ENCODE peak calls at places on chromosomes 12 and 14, in four cellular contexts. One of them, this sample, is unnamed.

GRCh38 chr14:71308671-71309070 is 401.4 kb downstream of the PCNX1 start:
- DNase-seq in choroid plexus epithelial cell: no peak
- DNase-seq in A549: no peak
- DNase-seq in NCI-H774: no peak
- DNase-seq in this sample: no peak

GRCh38 chr14:99741227-99741976 is 51.8 kb upstream of the EML1 start:
- DNase-seq in A549: no peak
- DNase-seq in NCI-H774: no peak
- DNase-seq in choroid plexus epithelial cell: no peak
- DNase-seq in this sample: no peak

GRCh38 chr14:100891501-100892445 is 11.7 kb downstream of the RTL1 start:
- DNase-seq in choroid plexus epithelial cell: no peak
- DNase-seq in NCI-H774: no peak
- DNase-seq in A549: no peak
- DNase-seq in this sample: no peak

GRCh38 chr12:113330505-113330904 is 4.4 kb downstream of the SLC8B1 start:
- DNase-seq in A549: no peak
- DNase-seq in choroid plexus epithelial cell: no peak
- DNase-seq in NCI-H774: no peak
- DNase-seq in this sample: no peak

GRCh38 chr12:53484686-53485567 is 14.3 kb downstream of the MAP3K12 start:
- DNase-seq in NCI-H774: no peak
- DNase-seq in choroid plexus epithelial cell: no peak
- DNase-seq in A549: no peak
- DNase-seq in this sample: no peak

GRCh38 chr12:116629451-116629850 is 70.3 kb downstream of the MAP1LC3B2 start:
- DNase-seq in A549: no peak
- DNase-seq in NCI-H774: no peak
- DNase-seq in choroid plexus epithelial cell: no peak
- DNase-seq in this sample: no peak

GRCh38 chr12:119684730-119685129 is 16.8 kb downstream of the PRKAB1 start:
- DNase-seq in NCI-H774: no peak
- DNase-seq in A549: no peak
- DNase-seq in choroid plexus epithelial cell: peak
- DNase-seq in this sample: no peak

GRCh38 chr12:52041695-52042123 is 9.5 kb upstream of the NR4A1 start:
- DNase-seq in choroid plexus epithelial cell: peak
- DNase-seq in A549: no peak
- DNase-seq in NCI-H774: no peak
- DNase-seq in this sample: no peak

GRCh38 chr12:30257614-30258013 is 438.1 kb downstream of the IPO8 start:
- DNase-seq in NCI-H774: no peak
- DNase-seq in choroid plexus epithelial cell: peak
- DNase-seq in A549: no peak
- DNase-seq in this sample: no peak

GRCh38 chr14:99188721-99189120 is 83.3 kb downstream of the BCL11B start:
- DNase-seq in A549: no peak
- DNase-seq in NCI-H774: no peak
- DNase-seq in choroid plexus epithelial cell: no peak
- DNase-seq in this sample: no peak

GRCh38 chr12:53232641-53233538 is 881 bp upstream of the RARG start:
- DNase-seq in choroid plexus epithelial cell: no peak
- DNase-seq in NCI-H774: no peak
- DNase-seq in A549: peak
- DNase-seq in this sample: peak

GRCh38 chr12:127621366-127621765 is 645.6 kb upstream of the TMEM132C start:
- DNase-seq in A549: no peak
- DNase-seq in choroid plexus epithelial cell: no peak
- DNase-seq in NCI-H774: no peak
- DNase-seq in this sample: no peak

GRCh38 chr14:60565211-60565610 is 56.3 kb downstream of the SIX6 start:
- DNase-seq in choroid plexus epithelial cell: peak
- DNase-seq in NCI-H774: no peak
- DNase-seq in A549: no peak
- DNase-seq in this sample: no peak

GRCh38 chr12:84124211-84124610 is 788.4 kb downstream of the SLC6A15 start:
- DNase-seq in choroid plexus epithelial cell: peak
- DNase-seq in NCI-H774: no peak
- DNase-seq in A549: no peak
- DNase-seq in this sample: no peak

GRCh38 chr14:74425525-74426201 is 347 bp downstream of the SYNDIG1L start:
- DNase-seq in A549: peak
- DNase-seq in NCI-H774: no peak
- DNase-seq in choroid plexus epithelial cell: no peak
- DNase-seq in this sample: peak

GRCh38 chr12:50057000-50057841 is at the start of gene ASIC1:
- DNase-seq in A549: peak
- DNase-seq in choroid plexus epithelial cell: peak
- DNase-seq in NCI-H774: peak
- DNase-seq in this sample: peak

GRCh38 chr12:57229041-57229633 is 374 bp upstream of the SHMT2 start:
- DNase-seq in A549: no peak
- DNase-seq in NCI-H774: no peak
- DNase-seq in choroid plexus epithelial cell: no peak
- DNase-seq in this sample: no peak

GRCh38 chr12:89999699-90000505 is 291.3 kb upstream of the ATP2B1 start:
- DNase-seq in A549: no peak
- DNase-seq in NCI-H774: no peak
- DNase-seq in choroid plexus epithelial cell: peak
- DNase-seq in this sample: no peak

GRCh38 chr12:14993537-14994266 is 20.9 kb downstream of the PDE6H start:
- DNase-seq in A549: no peak
- DNase-seq in NCI-H774: no peak
- DNase-seq in choroid plexus epithelial cell: peak
- DNase-seq in this sample: no peak

GRCh38 chr12:12877145-12877544 is 14.2 kb upstream of the GPRC5A start:
- DNase-seq in A549: no peak
- DNase-seq in NCI-H774: no peak
- DNase-seq in choroid plexus epithelial cell: no peak
- DNase-seq in this sample: no peak

GRCh38 chr12:128069359-128069997 is 197.5 kb upstream of the TMEM132C start:
- DNase-seq in NCI-H774: peak
- DNase-seq in choroid plexus epithelial cell: peak
- DNase-seq in A549: peak
- DNase-seq in this sample: peak